ENCODE peak calls at places on chromosomes 2 and 18, in ten cellular contexts. V is astrocyte of the spinal cord; N is hippocampal formation; R is IMR-90; F is naive thymus-derived CD4-positive, alpha-beta T cell; P is transverse colon; Z is foreskin melanocyte; L is H7; C is esophagus squamous epithelium; J is activated naive CD4-positive, alpha-beta T cell treated with anti-CD3 and anti-CD28 coated beads, Interleukin-2, amount 10 ng/mL, durations not matched to agents 7 days and 5 days. W is an unnamed sample.

GRCh38 chr18:48166971-48167370 is 236.5 kb upstream of the SMAD2 start:
- DNase-seq in V (no peak), N (no peak), R (no peak), F (no peak), P (peak; percentile 67), Z (no peak), L (no peak), C (no peak), J (peak; percentile 30), W (no peak)

GRCh38 chr2:111995148-111995547 is 59.9 kb upstream of the TMEM87B start:
- DNase-seq in V (no peak), N (no peak), R (no peak), F (no peak), P (peak; percentile 62), Z (no peak), L (no peak), C (no peak), J (no peak), W (no peak)

GRCh38 chr18:74316257-74317180 is 880 bp downstream of the C18orf63 start:
- DNase-seq in V (peak; percentile 67), N (no peak), R (peak; percentile 84), F (no peak), P (no peak), Z (peak; percentile 59), L (no peak), C (no peak), J (no peak), W (no peak)

GRCh38 chr2:95158891-95159619 is 593 bp downstream of the ZNF514 start:
- DNase-seq in V (peak; percentile 40), N (peak; percentile 56), R (peak; percentile 30), F (no peak), P (peak; percentile 44), Z (peak; percentile 23), L (peak; percentile 81), C (no peak), J (peak; percentile 60), W (no peak)

GRCh38 chr2:47070920-47071824 is 83.9 kb downstream of the STPG4 start:
- DNase-seq in V (peak; percentile 88), N (peak; percentile 60), R (peak; percentile 91), F (peak; percentile 28), P (peak; percentile 77), Z (no peak), L (no peak), C (no peak), J (peak; percentile 55), W (no peak)

GRCh38 chr2:73993799-73994543 is 9.3 kb downstream of the TET3 start:
- DNase-seq in V (no peak), N (no peak), R (no peak), F (no peak), P (no peak), Z (no peak), L (no peak), C (no peak), J (no peak), W (no peak)

GRCh38 chr2:159639071-159639470 is 22.7 kb upstream of the BAZ2B start:
- DNase-seq in V (no peak), N (no peak), R (no peak), F (no peak), P (no peak), Z (no peak), L (no peak), C (no peak), J (no peak), W (no peak)

GRCh38 chr2:181300600-181301291 is 156.4 kb upstream of the ITGA4 start:
- DNase-seq in V (no peak), N (no peak), R (no peak), F (peak; percentile 67), P (no peak), Z (no peak), L (no peak), C (no peak), J (peak; percentile 73), W (no peak)

GRCh38 chr2:74985983-74986382 is 27.5 kb downstream of the POLE4 start:
- DNase-seq in V (no peak), N (no peak), R (no peak), F (no peak), P (no peak), Z (no peak), L (no peak), C (no peak), J (no peak), W (no peak)

GRCh38 chr2:198374375-198375072 is 570.1 kb downstream of the PLCL1 start:
- DNase-seq in V (peak; percentile 70), N (peak; percentile 5), R (peak; percentile 70), F (no peak), P (peak; percentile 71), Z (peak; percentile 36), L (peak; percentile 3), C (no peak), J (peak; percentile 43), W (no peak)

GRCh38 chr2:133821107-133821760 is 253.0 kb upstream of the NCKAP5 start:
- DNase-seq in V (peak; percentile 82), N (no peak), R (peak; percentile 84), F (no peak), P (no peak), Z (no peak), L (no peak), C (no peak), J (no peak), W (no peak)

GRCh38 chr2:116952254-116952653 is 862.2 kb upstream of the DDX18 start:
- DNase-seq in V (no peak), N (no peak), R (no peak), F (no peak), P (peak; percentile 7), Z (no peak), L (peak; percentile 4), C (no peak), J (no peak), W (no peak)

GRCh38 chr2:172467382-172467781 is 40.0 kb downstream of the ITGA6 start:
- DNase-seq in V (no peak), N (no peak), R (no peak), F (no peak), P (no peak), Z (no peak), L (no peak), C (no peak), J (no peak), W (no peak)

GRCh38 chr2:23491622-23492336 is 106.8 kb downstream of the KLHL29 start:
- DNase-seq in V (no peak), N (no peak), R (no peak), F (no peak), P (no peak), Z (no peak), L (no peak), C (no peak), J (no peak), W (no peak)

GRCh38 chr18:2912357-2913299 is 65.8 kb downstream of the EMILIN2 start:
- DNase-seq in V (no peak), N (no peak), R (no peak), F (no peak), P (no peak), Z (no peak), L (peak; percentile 36), C (no peak), J (no peak), W (no peak)

GRCh38 chr2:219060821-219061791 is at the start of gene IHH:
- DNase-seq in V (no peak), N (no peak), R (no peak), F (no peak), P (peak; percentile 90), Z (no peak), L (peak; percentile 89), C (no peak), J (peak; percentile 44), W (no peak)

GRCh38 chr2:47339745-47340541 is 63.0 kb upstream of the MSH2 start:
- DNase-seq in V (no peak), N (no peak), R (peak; percentile 61), F (no peak), P (peak; percentile 63), Z (no peak), L (no peak), C (no peak), J (no peak), W (no peak)

GRCh38 chr2:96485350-96485749 is 19.8 kb downstream of the NEURL3 start:
- DNase-seq in V (peak; percentile 17), N (no peak), R (no peak), F (no peak), P (no peak), Z (no peak), L (no peak), C (no peak), J (no peak), W (no peak)

GRCh38 chr2:7745369-7745768 is 828.2 kb downstream of the RNF144A start:
- DNase-seq in V (no peak), N (no peak), R (no peak), F (no peak), P (no peak), Z (no peak), L (no peak), C (no peak), J (no peak), W (no peak)

GRCh38 chr2:74357627-74358026 is 14.4 kb upstream of the SLC4A5 start:
- DNase-seq in V (peak; percentile 7), N (no peak), R (peak; percentile 8), F (no peak), P (no peak), Z (no peak), L (peak; percentile 32), C (no peak), J (no peak), W (no peak)

GRCh38 chr18:62102221-62102620 is 84.6 kb downstream of the PIGN start:
- DNase-seq in V (no peak), N (no peak), R (no peak), F (no peak), P (no peak), Z (no peak), L (no peak), C (no peak), J (no peak), W (no peak)

GRCh38 chr2:181152221-181152620 is 171.8 kb downstream of the UBE2E3 start:
- DNase-seq in V (no peak), N (no peak), R (no peak), F (no peak), P (no peak), Z (no peak), L (no peak), C (no peak), J (no peak), W (no peak)

GRCh38 chr2:119407430-119408220 is 24.0 kb upstream of the TMEM37 start:
- DNase-seq in V (peak; percentile 65), N (peak; percentile 17), R (peak; percentile 58), F (peak; percentile 23), P (peak; percentile 56), Z (peak; percentile 29), L (peak; percentile 86), C (no peak), J (peak; percentile 36), W (peak; percentile 41)

GRCh38 chr18:41075212-41075611 is 879.8 kb upstream of the PIK3C3 start:
- DNase-seq in V (peak; percentile 90), N (no peak), R (peak; percentile 94), F (no peak), P (no peak), Z (no peak), L (no peak), C (no peak), J (no peak), W (no peak)

GRCh38 chr2:222709191-222709891 is 37.9 kb downstream of the MOGAT1 start:
- DNase-seq in V (peak; percentile 98), N (peak; percentile 71), R (peak; percentile 99), F (no peak), P (peak; percentile 40), Z (peak; percentile 99), L (peak; percentile 32), C (no peak), J (no peak), W (peak; percentile 37)

GRCh38 chr18:984004-984403 is 79.3 kb downstream of the ADCYAP1 start:
- DNase-seq in V (no peak), N (no peak), R (no peak), F (no peak), P (no peak), Z (no peak), L (no peak), C (no peak), J (no peak), W (no peak)

GRCh38 chr2:96305979-96306308 is 598 bp upstream of the SNRNP200 start:
- DNase-seq in V (no peak), N (no peak), R (no peak), F (no peak), P (peak; percentile 17), Z (no peak), L (no peak), C (no peak), J (no peak), W (no peak)

GRCh38 chr2:11738589-11739436 is 7.6 kb upstream of the LPIN1 start:
- DNase-seq in V (peak; percentile 72), N (no peak), R (peak; percentile 87), F (no peak), P (peak; percentile 68), Z (no peak), L (peak; percentile 67), C (no peak), J (peak; percentile 57), W (no peak)

W was measured in caudate nucleus.